ENCODE peak calls at places on chromosomes 7 and 10, in ten cellular contexts. One of them, this sample, is unnamed.

GRCh38 chr7:91031757-91032156 is 232.5 kb upstream of the FZD1 start:
- DNase-seq in heart left ventricle: no peak
- DNase-seq in left ventricle myocardium inferior: no peak
- DNase-seq in neural crest cell: no peak
- DNase-seq in colonic mucosa: no peak
- DNase-seq in H9: peak
- DNase-seq in right atrium auricular region: no peak
- DNase-seq in hepatocyte: peak
- DNase-seq in spleen: no peak
- DNase-seq in uterus: no peak
- DNase-seq in this sample: no peak

GRCh38 chr10:86337121-86337601 is 29.4 kb downstream of the GRID1 start:
- DNase-seq in heart left ventricle: no peak
- DNase-seq in left ventricle myocardium inferior: no peak
- DNase-seq in neural crest cell: no peak
- DNase-seq in colonic mucosa: no peak
- DNase-seq in H9: no peak
- DNase-seq in right atrium auricular region: no peak
- DNase-seq in hepatocyte: no peak
- DNase-seq in spleen: peak
- DNase-seq in uterus: no peak
- DNase-seq in this sample: peak

GRCh38 chr10:71243756-71244637 is 31.6 kb downstream of the UNC5B start:
- DNase-seq in heart left ventricle: peak
- DNase-seq in left ventricle myocardium inferior: peak
- DNase-seq in neural crest cell: no peak
- DNase-seq in colonic mucosa: peak
- DNase-seq in H9: no peak
- DNase-seq in right atrium auricular region: no peak
- DNase-seq in hepatocyte: no peak
- DNase-seq in spleen: no peak
- DNase-seq in uterus: no peak
- DNase-seq in this sample: peak

GRCh38 chr10:125694874-125695273 is 11.9 kb upstream of the TEX36 start:
- DNase-seq in heart left ventricle: no peak
- DNase-seq in left ventricle myocardium inferior: no peak
- DNase-seq in neural crest cell: no peak
- DNase-seq in colonic mucosa: no peak
- DNase-seq in H9: no peak
- DNase-seq in right atrium auricular region: no peak
- DNase-seq in hepatocyte: peak
- DNase-seq in spleen: no peak
- DNase-seq in uterus: no peak
- DNase-seq in this sample: no peak

GRCh38 chr7:135991906-135992305 is 14.7 kb upstream of the MTPN start:
- DNase-seq in heart left ventricle: no peak
- DNase-seq in left ventricle myocardium inferior: no peak
- DNase-seq in neural crest cell: no peak
- DNase-seq in colonic mucosa: no peak
- DNase-seq in H9: no peak
- DNase-seq in right atrium auricular region: no peak
- DNase-seq in hepatocyte: no peak
- DNase-seq in spleen: no peak
- DNase-seq in uterus: no peak
- DNase-seq in this sample: no peak

GRCh38 chr7:30074422-30075030 is 46.3 kb downstream of the PLEKHA8 start:
- DNase-seq in heart left ventricle: no peak
- DNase-seq in left ventricle myocardium inferior: no peak
- DNase-seq in neural crest cell: no peak
- DNase-seq in colonic mucosa: no peak
- DNase-seq in H9: no peak
- DNase-seq in right atrium auricular region: no peak
- DNase-seq in hepatocyte: peak
- DNase-seq in spleen: no peak
- DNase-seq in uterus: no peak
- DNase-seq in this sample: no peak

GRCh38 chr7:36128448-36129047 is 24.5 kb upstream of the EEPD1 start:
- DNase-seq in heart left ventricle: peak
- DNase-seq in left ventricle myocardium inferior: peak
- DNase-seq in neural crest cell: peak
- DNase-seq in colonic mucosa: peak
- DNase-seq in H9: peak
- DNase-seq in right atrium auricular region: peak
- DNase-seq in hepatocyte: peak
- DNase-seq in spleen: no peak
- DNase-seq in uterus: peak
- DNase-seq in this sample: peak

GRCh38 chr7:150909192-150909591 is 56.9 kb downstream of the AOC1 start:
- DNase-seq in heart left ventricle: no peak
- DNase-seq in left ventricle myocardium inferior: no peak
- DNase-seq in neural crest cell: no peak
- DNase-seq in colonic mucosa: no peak
- DNase-seq in H9: no peak
- DNase-seq in right atrium auricular region: no peak
- DNase-seq in hepatocyte: no peak
- DNase-seq in spleen: no peak
- DNase-seq in uterus: no peak
- DNase-seq in this sample: no peak

GRCh38 chr10:68560201-68560915 is at the start of gene TET1:
- DNase-seq in heart left ventricle: peak
- DNase-seq in left ventricle myocardium inferior: peak
- DNase-seq in neural crest cell: peak
- DNase-seq in colonic mucosa: peak
- DNase-seq in H9: peak
- DNase-seq in right atrium auricular region: no peak
- DNase-seq in hepatocyte: peak
- DNase-seq in spleen: no peak
- DNase-seq in uterus: peak
- DNase-seq in this sample: no peak

GRCh38 chr7:112306903-112307302 is 100.4 kb downstream of the ZNF277 start:
- DNase-seq in heart left ventricle: no peak
- DNase-seq in left ventricle myocardium inferior: no peak
- DNase-seq in neural crest cell: no peak
- DNase-seq in colonic mucosa: no peak
- DNase-seq in H9: no peak
- DNase-seq in right atrium auricular region: no peak
- DNase-seq in hepatocyte: no peak
- DNase-seq in spleen: no peak
- DNase-seq in uterus: no peak
- DNase-seq in this sample: no peak

GRCh38 chr7:28125381-28126046 is 55.1 kb downstream of the JAZF1 start:
- DNase-seq in heart left ventricle: no peak
- DNase-seq in left ventricle myocardium inferior: no peak
- DNase-seq in neural crest cell: no peak
- DNase-seq in colonic mucosa: no peak
- DNase-seq in H9: no peak
- DNase-seq in right atrium auricular region: no peak
- DNase-seq in hepatocyte: no peak
- DNase-seq in spleen: no peak
- DNase-seq in uterus: no peak
- DNase-seq in this sample: no peak

GRCh38 chr7:93914581-93915066 is 6.9 kb upstream of the GNG11 start:
- DNase-seq in heart left ventricle: no peak
- DNase-seq in left ventricle myocardium inferior: no peak
- DNase-seq in neural crest cell: no peak
- DNase-seq in colonic mucosa: no peak
- DNase-seq in H9: no peak
- DNase-seq in right atrium auricular region: no peak
- DNase-seq in hepatocyte: no peak
- DNase-seq in spleen: no peak
- DNase-seq in uterus: no peak
- DNase-seq in this sample: no peak

GRCh38 chr10:52129410-52130178 is 184.5 kb upstream of the DKK1 start:
- DNase-seq in heart left ventricle: no peak
- DNase-seq in left ventricle myocardium inferior: no peak
- DNase-seq in neural crest cell: no peak
- DNase-seq in colonic mucosa: no peak
- DNase-seq in H9: no peak
- DNase-seq in right atrium auricular region: no peak
- DNase-seq in hepatocyte: no peak
- DNase-seq in spleen: no peak
- DNase-seq in uterus: no peak
- DNase-seq in this sample: no peak

GRCh38 chr10:71291501-71291900 is 27.6 kb upstream of the SLC29A3 start:
- DNase-seq in heart left ventricle: no peak
- DNase-seq in left ventricle myocardium inferior: no peak
- DNase-seq in neural crest cell: no peak
- DNase-seq in colonic mucosa: no peak
- DNase-seq in H9: no peak
- DNase-seq in right atrium auricular region: no peak
- DNase-seq in hepatocyte: no peak
- DNase-seq in spleen: no peak
- DNase-seq in uterus: no peak
- DNase-seq in this sample: peak

GRCh38 chr10:32360241-32360640 is 13.3 kb upstream of the EPC1 start:
- DNase-seq in heart left ventricle: no peak
- DNase-seq in left ventricle myocardium inferior: no peak
- DNase-seq in neural crest cell: no peak
- DNase-seq in colonic mucosa: peak
- DNase-seq in H9: no peak
- DNase-seq in right atrium auricular region: no peak
- DNase-seq in hepatocyte: no peak
- DNase-seq in spleen: no peak
- DNase-seq in uterus: no peak
- DNase-seq in this sample: no peak

GRCh38 chr7:69631131-69631530 is 32.9 kb downstream of the AUTS2 start:
- DNase-seq in heart left ventricle: no peak
- DNase-seq in left ventricle myocardium inferior: no peak
- DNase-seq in neural crest cell: no peak
- DNase-seq in colonic mucosa: no peak
- DNase-seq in H9: no peak
- DNase-seq in right atrium auricular region: no peak
- DNase-seq in hepatocyte: no peak
- DNase-seq in spleen: no peak
- DNase-seq in uterus: no peak
- DNase-seq in this sample: no peak
- TF ChIP-seq CTCF in heart left ventricle: no peak
- TF ChIP-seq CTCF in left ventricle myocardium inferior: no peak
- TF ChIP-seq CTCF in neural crest cell: no peak
- TF ChIP-seq CTCF in colonic mucosa: no peak
- TF ChIP-seq CTCF in H9: no peak
- TF ChIP-seq CTCF in right atrium auricular region: no peak
- TF ChIP-seq CTCF in hepatocyte: no peak
- TF ChIP-seq CTCF in spleen: no peak
- TF ChIP-seq CTCF in uterus: no peak
- TF ChIP-seq CTCF in this sample: no peak

DNA sequence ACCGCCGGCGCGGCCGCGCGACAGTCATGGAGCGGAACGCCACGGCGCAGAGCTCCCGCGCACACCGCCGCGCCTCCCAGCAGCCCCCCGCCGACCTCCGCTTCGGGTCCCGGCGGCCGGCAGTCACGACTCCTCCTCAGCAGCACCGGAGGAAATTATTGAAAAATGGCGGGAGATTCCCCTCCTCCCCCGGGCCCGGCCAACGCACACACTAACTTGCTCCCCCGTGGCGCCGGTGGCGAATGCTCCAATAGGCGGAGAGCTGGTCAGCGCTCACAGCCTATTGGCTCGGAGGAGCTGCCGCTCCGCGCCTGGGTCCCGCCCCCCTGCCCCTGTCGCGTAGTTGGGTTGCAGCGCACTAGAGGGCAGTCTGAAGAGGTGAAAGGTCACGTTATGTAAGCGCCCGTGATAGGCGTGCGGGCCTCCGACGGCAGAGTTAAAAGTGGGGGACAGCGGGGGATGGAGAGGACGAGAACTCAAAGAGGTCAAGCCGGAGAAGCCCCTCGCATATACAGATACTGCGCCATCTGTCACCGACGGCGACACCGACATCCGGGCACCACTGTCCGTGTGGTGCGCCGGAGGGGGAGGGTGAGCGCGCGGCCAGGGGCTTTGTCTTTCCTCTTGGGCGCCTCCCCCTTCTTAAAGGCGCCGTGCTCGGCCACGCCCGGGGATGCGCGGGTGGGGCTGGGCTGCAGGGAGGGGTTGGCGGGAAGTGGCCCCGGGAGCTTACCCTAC is at the start of gene BAZ1B:
- DNase-seq in heart left ventricle: peak
- DNase-seq in left ventricle myocardium inferior: peak
- DNase-seq in neural crest cell: peak
- DNase-seq in colonic mucosa: peak
- DNase-seq in H9: peak
- DNase-seq in right atrium auricular region: peak
- DNase-seq in hepatocyte: peak
- DNase-seq in spleen: peak
- DNase-seq in uterus: peak
- DNase-seq in this sample: peak
- TF ChIP-seq CTCF in heart left ventricle: peak
- TF ChIP-seq CTCF in left ventricle myocardium inferior: peak
- TF ChIP-seq CTCF in neural crest cell: peak
- TF ChIP-seq CTCF in colonic mucosa: no peak
- TF ChIP-seq CTCF in H9: peak
- TF ChIP-seq CTCF in right atrium auricular region: no peak
- TF ChIP-seq CTCF in hepatocyte: peak
- TF ChIP-seq CTCF in spleen: peak
- TF ChIP-seq CTCF in uterus: no peak
- TF ChIP-seq CTCF in this sample: peak

GRCh38 chr7:77415822-77416620 is at the start of gene GSAP:
- DNase-seq in heart left ventricle: peak
- DNase-seq in left ventricle myocardium inferior: peak
- DNase-seq in neural crest cell: peak
- DNase-seq in colonic mucosa: peak
- DNase-seq in H9: peak
- DNase-seq in right atrium auricular region: no peak
- DNase-seq in hepatocyte: peak
- DNase-seq in spleen: peak
- DNase-seq in uterus: peak
- DNase-seq in this sample: peak
- TF ChIP-seq CTCF in heart left ventricle: peak
- TF ChIP-seq CTCF in left ventricle myocardium inferior: peak
- TF ChIP-seq CTCF in neural crest cell: no peak
- TF ChIP-seq CTCF in colonic mucosa: no peak
- TF ChIP-seq CTCF in H9: no peak
- TF ChIP-seq CTCF in right atrium auricular region: no peak
- TF ChIP-seq CTCF in hepatocyte: peak
- TF ChIP-seq CTCF in spleen: no peak
- TF ChIP-seq CTCF in uterus: no peak
- TF ChIP-seq CTCF in this sample: no peak

DNA sequence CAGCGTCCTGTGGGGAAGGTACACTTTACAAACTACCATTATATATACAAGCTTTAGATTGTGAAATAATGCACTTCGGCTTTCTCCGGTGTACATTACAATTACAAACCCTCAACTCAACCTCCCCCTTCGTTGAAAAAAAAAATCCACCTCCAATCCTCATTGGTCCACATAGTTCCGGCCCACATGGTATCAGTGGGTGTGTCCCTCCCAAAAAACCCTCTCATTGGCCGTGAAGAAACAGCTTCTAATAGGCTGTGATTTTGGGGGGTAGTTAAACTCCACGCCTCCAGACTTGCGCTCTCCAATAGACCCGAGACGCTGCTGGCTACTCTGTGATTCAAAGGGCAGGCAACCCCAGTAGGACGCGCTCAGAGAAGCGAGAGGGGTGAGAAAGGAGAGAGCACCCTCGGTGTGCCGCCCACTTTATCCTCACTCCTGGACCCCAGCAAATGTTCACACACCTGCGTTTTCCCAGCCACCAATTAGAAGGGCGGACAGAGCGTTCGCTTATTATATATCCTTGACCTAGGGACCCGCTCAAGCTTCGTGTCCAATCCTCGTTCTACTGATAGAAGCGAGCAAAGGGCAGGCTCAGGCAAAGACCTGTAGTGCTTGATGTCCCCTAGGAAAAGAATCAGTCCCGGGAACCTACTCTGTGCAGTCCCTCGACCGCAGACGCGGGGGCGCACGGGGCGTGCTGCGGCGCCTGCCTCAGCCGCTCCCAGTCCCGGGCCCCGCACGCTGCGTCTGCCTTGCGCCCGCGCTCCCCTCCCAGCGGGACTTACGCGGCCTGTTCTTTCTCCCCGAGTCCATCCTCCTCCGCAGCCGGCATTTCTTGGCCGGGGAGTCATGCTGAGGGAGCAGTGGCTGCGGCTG is 991 bp downstream of the PANK1 start:
- DNase-seq in heart left ventricle: peak
- DNase-seq in left ventricle myocardium inferior: peak
- DNase-seq in neural crest cell: peak
- DNase-seq in colonic mucosa: peak
- DNase-seq in H9: peak
- DNase-seq in right atrium auricular region: peak
- DNase-seq in hepatocyte: peak
- DNase-seq in spleen: peak
- DNase-seq in uterus: peak
- DNase-seq in this sample: peak
- TF ChIP-seq CTCF in heart left ventricle: no peak
- TF ChIP-seq CTCF in left ventricle myocardium inferior: no peak
- TF ChIP-seq CTCF in neural crest cell: no peak
- TF ChIP-seq CTCF in colonic mucosa: no peak
- TF ChIP-seq CTCF in H9: peak
- TF ChIP-seq CTCF in right atrium auricular region: no peak
- TF ChIP-seq CTCF in hepatocyte: no peak
- TF ChIP-seq CTCF in spleen: no peak
- TF ChIP-seq CTCF in uterus: no peak
- TF ChIP-seq CTCF in this sample: no peak